ENCODE peak calls at places on chromosomes 7 and 10, in six cellular contexts. G is NCI-H1694 treated with DMSO at 0.1 percent for 48 hours, Q is BE2C, N is T1000, P is fibroblast of pulmonary artery, A is RKO. X is an unnamed sample.

GRCh38 chr10:86967481-86967941 is 771 bp upstream of the ADIRF start:
- DNase-seq in G (no peak), Q (no peak), N (no peak), P (no peak), A (no peak), X (no peak)

GRCh38 chr7:52719677-52720076 is 315.8 kb upstream of the POM121L12 start:
- DNase-seq in G (no peak), Q (no peak), N (no peak), P (no peak), A (no peak), X (no peak)

GRCh38 chr10:104318810-104319684 is 19.2 kb downstream of the ITPRIP start:
- DNase-seq in G (no peak), Q (no peak), N (no peak), P (peak; percentile 62), A (no peak), X (no peak)

GRCh38 chr10:129888784-129889616 is 75.1 kb downstream of the EBF3 start:
- DNase-seq in G (no peak), Q (peak; percentile 82), N (no peak), P (peak; percentile 51), A (peak; percentile 49), X (no peak)

GRCh38 chr7:139946539-139946938 is 116.2 kb downstream of the PARP12 start:
- DNase-seq in G (no peak), Q (no peak), N (no peak), P (no peak), A (no peak), X (no peak)

GRCh38 chr7:108079291-108080057 is 50.7 kb downstream of the LAMB4 start:
- DNase-seq in G (peak; percentile 84), Q (no peak), N (no peak), P (peak; percentile 91), A (no peak), X (no peak)

GRCh38 chr7:118312966-118313365 is 88.5 kb downstream of the ANKRD7 start:
- DNase-seq in G (no peak), Q (no peak), N (no peak), P (no peak), A (no peak), X (no peak)

GRCh38 chr10:49179699-49180511 is 8.3 kb downstream of the TMEM273 start:
- DNase-seq in G (no peak), Q (no peak), N (no peak), P (no peak), A (no peak), X (no peak)

GRCh38 chr7:155257482-155258232 is 40.0 kb upstream of the INSIG1 start:
- DNase-seq in G (no peak), Q (peak; percentile 83), N (peak; percentile 41), P (peak; percentile 43), A (no peak), X (no peak)

GRCh38 chr7:100897111-100897608 is 1.5 kb upstream of the ACHE start:
- DNase-seq in G (no peak), Q (peak; percentile 57), N (peak; percentile 7), P (no peak), A (no peak), X (peak; percentile 29)

GRCh38 chr7:55261386-55261770 is 103.8 kb upstream of the LANCL2 start:
- DNase-seq in G (no peak), Q (no peak), N (no peak), P (no peak), A (no peak), X (no peak)

GRCh38 chr10:17316488-17317170 is 88.6 kb downstream of the VIM start:
- DNase-seq in G (no peak), Q (no peak), N (no peak), P (no peak), A (no peak), X (no peak)

GRCh38 chr7:29564455-29565185 is 985 bp downstream of the PRR15 start:
- DNase-seq in G (peak; percentile 27), Q (peak; percentile 8), N (peak; percentile 43), P (peak; percentile 80), A (peak; percentile 65), X (no peak)

GRCh38 chr10:102633282-102633681 is 11.0 kb upstream of the TRIM8 start:
- DNase-seq in G (no peak), Q (no peak), N (no peak), P (peak; percentile 92), A (no peak), X (no peak)

GRCh38 chr7:107277331-107277730 is 108.5 kb downstream of the HBP1 start:
- DNase-seq in G (peak; percentile 7), Q (no peak), N (no peak), P (no peak), A (no peak), X (no peak)

GRCh38 chr10:10418397-10418796 is 599.3 kb upstream of the CELF2 start:
- DNase-seq in G (no peak), Q (no peak), N (no peak), P (no peak), A (no peak), X (no peak)

GRCh38 chr10:29266641-29267040 is 22.2 kb upstream of the LYZL1 start:
- DNase-seq in G (no peak), Q (peak; percentile 43), N (no peak), P (no peak), A (no peak), X (no peak)

GRCh38 chr10:129730272-129730992 is 233.6 kb downstream of the EBF3 start:
- DNase-seq in G (no peak), Q (no peak), N (no peak), P (no peak), A (no peak), X (no peak)

GRCh38 chr10:15123749-15124184 is 26.6 kb downstream of the RPP38 start:
- DNase-seq in G (no peak), Q (no peak), N (no peak), P (peak; percentile 81), A (no peak), X (no peak)

GRCh38 chr10:60955321-60955720 is 11.3 kb upstream of the RHOBTB1 start:
- DNase-seq in G (no peak), Q (no peak), N (no peak), P (no peak), A (no peak), X (no peak)

GRCh38 chr7:47361746-47362215 is 220.1 kb downstream of the TNS3 start:
- DNase-seq in G (no peak), Q (no peak), N (peak; percentile 75), P (peak; percentile 89), A (peak; percentile 1), X (no peak)

GRCh38 chr10:52951819-52952218 is 179.2 kb upstream of the MBL2 start:
- DNase-seq in G (no peak), Q (peak; percentile 48), N (no peak), P (peak; percentile 74), A (no peak), X (no peak)

GRCh38 chr7:5554287-5554785 is 130.7 kb upstream of the TNRC18 start:
- DNase-seq in G (no peak), Q (no peak), N (no peak), P (no peak), A (no peak), X (no peak)

GRCh38 chr7:142645777-142646176 is 103.5 kb upstream of the PRSS1 start:
- DNase-seq in G (no peak), Q (no peak), N (no peak), P (no peak), A (no peak), X (no peak)

GRCh38 chr7:35331730-35332678 is 78.1 kb upstream of the TBX20 start:
- DNase-seq in G (no peak), Q (no peak), N (no peak), P (no peak), A (no peak), X (no peak)

GRCh38 chr10:107264742-107265141 is 100.2 kb upstream of the SORCS1 start:
- DNase-seq in G (no peak), Q (peak; percentile 21), N (no peak), P (no peak), A (no peak), X (no peak)

GRCh38 chr7:150383710-150384397 is 4.7 kb downstream of the ZNF775 start:
- DNase-seq in G (no peak), Q (peak; percentile 51), N (no peak), P (no peak), A (no peak), X (no peak)

GRCh38 chr7:96794063-96794462 is 84.4 kb upstream of the SEM1 start:
- DNase-seq in G (no peak), Q (no peak), N (no peak), P (no peak), A (no peak), X (no peak)

GRCh38 chr10:74750848-74751274 is 75.5 kb upstream of the KAT6B start:
- DNase-seq in G (no peak), Q (no peak), N (no peak), P (no peak), A (no peak), X (no peak)

GRCh38 chr10:123537188-123537961 is 128.8 kb upstream of the GPR26 start:
- DNase-seq in G (no peak), Q (no peak), N (no peak), P (no peak), A (no peak), X (no peak)

GRCh38 chr10:13412894-13413293 is 64.8 kb upstream of the SEPHS1 start:
- DNase-seq in G (no peak), Q (no peak), N (no peak), P (no peak), A (no peak), X (no peak)

GRCh38 chr10:77921395-77921794 is 5.2 kb downstream of the DLG5 start:
- DNase-seq in G (no peak), Q (no peak), N (no peak), P (no peak), A (no peak), X (no peak)

GRCh38 chr10:95467162-95467599 is 94.0 kb downstream of the SORBS1 start:
- DNase-seq in G (no peak), Q (no peak), N (no peak), P (peak; percentile 56), A (no peak), X (no peak)

GRCh38 chr10:21807162-21807561 is 196.4 kb downstream of the DNAJC1 start:
- DNase-seq in G (no peak), Q (peak; percentile 18), N (no peak), P (no peak), A (no peak), X (no peak)

X was measured in NCI-H2171.